ENCODE peak calls at places on chromosome 1, in five cellular contexts. One of them, this sample, is unnamed.

GRCh38 chr1:48644950-48645605 is 131.6 kb downstream of the BEND5 start:
- DNase-seq in HCT116: no peak
- DNase-seq in suprapubic skin: no peak
- DNase-seq in T1000: no peak
- DNase-seq in T-helper 2 cell: no peak
- DNase-seq in this sample: no peak

GRCh38 chr1:60329636-60330035 is 256.1 kb upstream of the C1orf87 start:
- DNase-seq in suprapubic skin: no peak
- DNase-seq in HCT116: no peak
- DNase-seq in T1000: no peak
- DNase-seq in T-helper 2 cell: no peak
- DNase-seq in this sample: no peak

GRCh38 chr1:25922633-25923567 is 16.7 kb upstream of the STMN1 start:
- DNase-seq in T-helper 2 cell: peak
- DNase-seq in T1000: no peak
- DNase-seq in suprapubic skin: peak
- DNase-seq in HCT116: no peak
- DNase-seq in this sample: peak

GRCh38 chr1:147267711-147268110 is 25.2 kb downstream of the CHD1L start:
- DNase-seq in T1000: no peak
- DNase-seq in suprapubic skin: no peak
- DNase-seq in T-helper 2 cell: no peak
- DNase-seq in HCT116: no peak
- DNase-seq in this sample: no peak

GRCh38 chr1:25758466-25759070 is 41.4 kb upstream of the SELENON start:
- DNase-seq in HCT116: no peak
- DNase-seq in T1000: no peak
- DNase-seq in T-helper 2 cell: no peak
- DNase-seq in suprapubic skin: no peak
- DNase-seq in this sample: no peak

GRCh38 chr1:41464886-41465285 is 19.6 kb downstream of the EDN2 start:
- DNase-seq in T-helper 2 cell: no peak
- DNase-seq in HCT116: no peak
- DNase-seq in T1000: no peak
- DNase-seq in suprapubic skin: no peak
- DNase-seq in this sample: no peak

GRCh38 chr1:24562625-24563024 is 6.7 kb downstream of the NCMAP start:
- DNase-seq in T-helper 2 cell: no peak
- DNase-seq in T1000: no peak
- DNase-seq in suprapubic skin: no peak
- DNase-seq in HCT116: no peak
- DNase-seq in this sample: no peak

GRCh38 chr1:154199563-154199879 is 6.6 kb downstream of the CFAP141 start:
- DNase-seq in HCT116: no peak
- DNase-seq in T-helper 2 cell: no peak
- DNase-seq in suprapubic skin: no peak
- DNase-seq in T1000: no peak
- DNase-seq in this sample: no peak

GRCh38 chr1:65176071-65176470 is 28.1 kb downstream of the AK4 start:
- DNase-seq in T-helper 2 cell: no peak
- DNase-seq in HCT116: no peak
- DNase-seq in T1000: no peak
- DNase-seq in suprapubic skin: no peak
- DNase-seq in this sample: no peak

GRCh38 chr1:15735304-15736034 is 589 bp upstream of the SLC25A34 start:
- DNase-seq in suprapubic skin: no peak
- DNase-seq in HCT116: no peak
- DNase-seq in T1000: no peak
- DNase-seq in T-helper 2 cell: no peak
- DNase-seq in this sample: no peak

GRCh38 chr1:29161977-29162376 is 19.7 kb downstream of the SRSF4 start:
- DNase-seq in T1000: no peak
- DNase-seq in T-helper 2 cell: no peak
- DNase-seq in HCT116: no peak
- DNase-seq in suprapubic skin: no peak
- DNase-seq in this sample: no peak

This sample was measured in effector memory CD8-positive, alpha-beta T cell.